ENCODE peak calls at places on chromosomes 11 and 22, in five cellular contexts. P is mesenchymal stem cell, O is neuronal stem cell, X is IMR-90, U is H1. Z is an unnamed sample.

GRCh38 chr11:61756452-61757212 is 4.2 kb downstream of the MYRF start:
- DNase-seq in X (peak), U (no peak), P (peak), O (no peak), Z (no peak)

GRCh38 chr22:41620646-41621098 is at the start of gene DESI1:
- DNase-seq in U (no peak), X (no peak), O (no peak), P (no peak), Z (no peak)

GRCh38 chr11:2599561-2600189 is 100.1 kb downstream of the KCNQ1OT1 start:
- DNase-seq in O (no peak), P (no peak), U (no peak), X (no peak), Z (peak)

GRCh38 chr22:19620742-19621371 is 93.4 kb upstream of the SEPTIN5 start:
- DNase-seq in X (no peak), U (no peak), P (no peak), O (no peak), Z (no peak)

GRCh38 chr11:69121021-69121420 is 34.7 kb upstream of the SMIM38 start:
- DNase-seq in U (no peak), P (no peak), X (no peak), O (no peak), Z (no peak)

GRCh38 chr11:120703358-120704152 is 192.0 kb downstream of the GRIK4 start:
- DNase-seq in X (no peak), U (no peak), O (no peak), P (no peak), Z (no peak)

GRCh38 chr11:40027737-40028136 is 1431.7 kb downstream of the LRRC4C start:
- DNase-seq in U (no peak), X (no peak), O (no peak), P (no peak), Z (no peak)

GRCh38 chr11:123197711-123198110 is 2.7 kb upstream of the CLMP start:
- DNase-seq in O (no peak), P (peak), U (no peak), X (peak), Z (no peak)

GRCh38 chr22:19868773-19869471 is 14.2 kb upstream of the GNB1L start:
- DNase-seq in P (no peak), O (no peak), X (no peak), U (no peak), Z (peak)

GRCh38 chr11:88016392-88017020 is 158.7 kb downstream of the RAB38 start:
- DNase-seq in O (peak), X (peak), P (peak), U (peak), Z (peak)

GRCh38 chr22:36926721-36927435 is 13.4 kb downstream of the CSF2RB start:
- DNase-seq in O (no peak), X (no peak), P (no peak), U (no peak), Z (no peak)

GRCh38 chr11:133951484-133952198 is 5.1 kb downstream of the IGSF9B start:
- DNase-seq in U (no peak), P (no peak), O (no peak), X (peak), Z (peak)

GRCh38 chr11:128627666-128628342 is 40.4 kb upstream of the ETS1 start:
- DNase-seq in O (no peak), U (no peak), P (no peak), X (no peak), Z (no peak)

GRCh38 chr11:45092901-45093760 is 53.3 kb upstream of the PRDM11 start:
- DNase-seq in P (peak), U (no peak), X (peak), O (no peak), Z (peak)

GRCh38 chr22:37030560-37031281 is 11.2 kb downstream of the MPST start:
- DNase-seq in U (no peak), O (no peak), P (no peak), X (no peak), Z (no peak)

GRCh38 chr22:27952091-27952490 is 33.0 kb upstream of the PITPNB start:
- DNase-seq in O (no peak), P (peak), X (peak), U (no peak), Z (no peak)

GRCh38 chr22:46436595-46437163 is 100.7 kb downstream of the CELSR1 start:
- DNase-seq in X (peak), U (no peak), O (no peak), P (no peak), Z (no peak)

GRCh38 chr11:123303924-123304323 is 108.9 kb upstream of the CLMP start:
- DNase-seq in U (no peak), X (no peak), O (no peak), P (no peak), Z (no peak)

GRCh38 chr22:26031641-26032040 is 137.6 kb upstream of the SEZ6L start:
- DNase-seq in U (no peak), P (no peak), X (no peak), O (no peak), Z (no peak)

GRCh38 chr11:117878939-117879475 is 2.5 kb upstream of the FXYD6 start:
- DNase-seq in U (no peak), O (no peak), P (no peak), X (no peak), Z (no peak)
- H3K4ac ChIP-seq in U (no peak), O (no peak), P (no peak), X (no peak), Z (no peak)

GRCh38 chr22:49969751-49970527 is 9.4 kb downstream of the PIM3 start:
- DNase-seq in X (no peak), O (no peak), P (no peak), U (no peak), Z (peak)

GRCh38 chr22:49970528-49971231 is 10.1 kb downstream of the PIM3 start:
- DNase-seq in X (peak), U (peak), O (peak), P (peak), Z (peak)

GRCh38 chr22:49973018-49973965 is 12.7 kb downstream of the PIM3 start:
- DNase-seq in P (peak), X (no peak), O (no peak), U (no peak), Z (peak)

GRCh38 chr22:49971232-49972162 is 10.9 kb downstream of the PIM3 start:
- DNase-seq in O (no peak), X (no peak), U (no peak), P (no peak), Z (peak)

DNA sequence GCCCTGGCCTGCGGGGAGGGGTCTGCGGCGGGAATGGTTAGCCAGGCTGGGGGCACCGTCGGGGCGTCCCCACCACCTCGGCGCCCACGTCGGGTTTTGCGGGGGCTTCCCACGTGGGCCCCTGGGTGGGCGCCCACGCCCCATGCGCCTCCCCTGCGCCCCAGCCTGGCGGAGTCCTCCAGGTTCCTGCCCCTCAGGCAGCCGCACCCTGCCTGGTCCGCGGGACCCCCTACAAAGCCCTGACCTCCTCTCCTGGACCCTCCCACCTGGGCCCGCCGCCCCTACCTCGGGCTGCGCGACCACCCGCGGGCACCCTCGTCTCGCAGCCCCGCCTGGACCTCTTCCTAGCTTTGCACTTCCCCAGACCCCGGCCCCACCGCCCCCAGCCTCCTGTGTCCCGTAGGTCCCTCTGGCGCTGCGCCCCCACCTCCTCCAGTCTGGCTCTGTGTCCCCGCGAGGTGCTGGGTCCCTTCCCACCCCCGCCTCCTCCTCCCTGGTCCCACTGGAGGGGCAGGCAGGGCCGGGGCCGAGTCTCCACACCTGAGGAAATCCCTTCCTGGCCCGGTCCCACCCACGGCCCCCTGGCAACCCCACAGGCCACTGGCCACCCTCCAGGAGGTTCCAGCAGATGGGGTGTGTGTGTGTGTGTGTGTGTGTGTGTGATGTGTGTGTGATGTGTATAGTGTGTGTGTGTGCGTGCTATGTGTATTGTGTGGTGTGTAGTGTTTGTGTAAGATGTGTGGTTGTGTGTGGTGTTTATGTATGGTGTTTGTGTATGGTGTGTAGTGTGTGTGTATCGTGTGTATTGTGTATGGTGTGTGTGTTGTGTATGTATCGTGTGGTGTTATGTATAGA is 11.8 kb downstream of the PIM3 start:
- DNase-seq in O (no peak), U (no peak), P (no peak), X (no peak), Z (peak)
- H2BK15ac ChIP-seq in O (peak), U (peak), P (peak), X (peak), Z (no peak)

GRCh38 chr11:83326326-83326725 is 40.2 kb upstream of the CCDC90B start:
- DNase-seq in U (no peak), X (no peak), P (no peak), O (no peak), Z (peak)
- H3K14ac ChIP-seq in U (no peak), X (no peak), P (peak), O (no peak), Z (no peak)

DNA sequence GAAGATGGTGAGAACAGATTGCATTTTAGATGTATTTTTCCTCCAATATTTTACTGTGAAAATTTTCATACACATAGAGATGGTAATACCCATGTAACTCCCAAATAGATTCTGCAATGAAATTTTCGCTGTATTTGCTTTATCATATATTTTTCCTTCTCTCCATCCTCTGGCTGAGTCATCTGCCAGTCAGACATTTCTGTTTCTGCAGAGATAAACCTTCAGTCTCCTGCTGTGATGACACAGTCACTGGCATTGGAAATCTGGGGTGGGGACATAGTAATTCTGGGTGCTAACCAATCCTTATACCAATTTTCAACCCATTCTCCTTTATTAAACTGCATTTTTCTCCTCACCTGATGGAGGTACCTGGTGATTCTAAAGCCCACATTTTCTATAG is 33.7 kb downstream of the SVIP start:
- DNase-seq in U (no peak), X (peak), O (no peak), P (no peak), Z (no peak)
- H3K4ac ChIP-seq in U (no peak), X (no peak), O (no peak), P (no peak), Z (no peak)

GRCh38 chr11:35237345-35237744 is 98.4 kb downstream of the CD44 start:
- DNase-seq in X (no peak), P (no peak), O (no peak), U (no peak), Z (no peak)
- H2BK15ac ChIP-seq in X (peak), P (no peak), O (no peak), U (no peak), Z (no peak)